ENCODE peak calls at places on chromosomes 13 and 19, in ten cellular contexts. M is upper lobe of right lung; X is SK-N-SH; A is NCI-H510A treated with DMSO at 0.1 percent for 48 hours; Q is colonic mucosa; I is fibroblast of lung; S is naive thymus-derived CD8-positive, alpha-beta T cell; T is kidney glomerular epithelial cell; U is tibial artery; F is dermis blood vessel endothelial cell. N is an unnamed sample.

GRCh38 chr13:67278230-67278629 is 48.1 kb upstream of the PCDH9 start:
- DNase-seq in M (no peak), X (no peak), A (no peak), Q (no peak), I (peak; percentile 78), S (no peak), T (peak; percentile 79), U (no peak), F (no peak), N (no peak)

GRCh38 chr13:51783432-51784094 is 20.4 kb downstream of the DHRS12 start:
- DNase-seq in M (no peak), X (no peak), A (no peak), Q (no peak), I (no peak), S (no peak), T (no peak), U (no peak), F (no peak), N (no peak)

GRCh38 chr13:110471833-110472162 is 89.7 kb downstream of the RAB20 start:
- DNase-seq in M (no peak), X (no peak), A (no peak), Q (peak; percentile 57), I (peak; percentile 31), S (no peak), T (peak; percentile 90), U (peak; percentile 53), F (peak; percentile 63), N (no peak)

GRCh38 chr19:40026597-40026970 is 29.4 kb downstream of the ZNF780B start:
- DNase-seq in M (no peak), X (no peak), A (no peak), Q (no peak), I (no peak), S (no peak), T (no peak), U (no peak), F (no peak), N (no peak)

GRCh38 chr19:35959040-35959967 is 23.1 kb downstream of the LRFN3 start:
- DNase-seq in M (peak; percentile 88), X (peak; percentile 63), A (no peak), Q (no peak), I (no peak), S (peak; percentile 79), T (no peak), U (no peak), F (peak; percentile 23), N (no peak)

GRCh38 chr19:47377801-47378200 is 28.7 kb downstream of the DHX34 start:
- DNase-seq in M (no peak), X (no peak), A (no peak), Q (no peak), I (no peak), S (no peak), T (no peak), U (no peak), F (no peak), N (no peak)

GRCh38 chr19:38388310-38389100 is at the start of gene SPRED3:
- DNase-seq in M (no peak), X (peak; percentile 90), A (peak; percentile 45), Q (no peak), I (peak; percentile 70), S (no peak), T (peak; percentile 62), U (no peak), F (peak; percentile 70), N (no peak)

GRCh38 chr19:36009220-36009619 is 607 bp upstream of the SYNE4 start:
- DNase-seq in M (peak; percentile 87), X (peak; percentile 90), A (peak; percentile 46), Q (peak; percentile 72), I (peak; percentile 48), S (peak; percentile 47), T (no peak), U (peak; percentile 71), F (peak; percentile 76), N (peak; percentile 85)

GRCh38 chr13:29362849-29363604 is 232.5 kb downstream of the SLC7A1 start:
- DNase-seq in M (no peak), X (peak; percentile 79), A (peak; percentile 65), Q (peak; percentile 36), I (peak; percentile 31), S (no peak), T (peak; percentile 51), U (no peak), F (peak; percentile 68), N (no peak)

GRCh38 chr19:4678881-4679379 is 8.8 kb upstream of the MYDGF start:
- DNase-seq in M (no peak), X (peak; percentile 81), A (no peak), Q (peak; percentile 31), I (peak; percentile 33), S (no peak), T (no peak), U (no peak), F (no peak), N (peak; percentile 80)

GRCh38 chr13:40026741-40027140 is 371.3 kb downstream of the COG6 start:
- DNase-seq in M (no peak), X (no peak), A (no peak), Q (no peak), I (no peak), S (no peak), T (no peak), U (no peak), F (no peak), N (no peak)

GRCh38 chr19:45501730-45502014 is 3.4 kb downstream of the PPM1N start:
- DNase-seq in M (no peak), X (peak; percentile 35), A (no peak), Q (no peak), I (no peak), S (no peak), T (no peak), U (no peak), F (no peak), N (no peak)

GRCh38 chr13:93304868-93305613 is 78.4 kb downstream of the GPC6 start:
- DNase-seq in M (no peak), X (peak; percentile 16), A (peak; percentile 27), Q (no peak), I (no peak), S (no peak), T (no peak), U (no peak), F (no peak), N (no peak)

GRCh38 chr19:18773682-18774081 is 17.4 kb downstream of the COMP start:
- DNase-seq in M (no peak), X (no peak), A (no peak), Q (no peak), I (no peak), S (no peak), T (no peak), U (no peak), F (no peak), N (no peak)

GRCh38 chr13:23995283-23996073 is 98.2 kb upstream of the C1QTNF9B start:
- DNase-seq in M (no peak), X (no peak), A (no peak), Q (no peak), I (no peak), S (no peak), T (no peak), U (no peak), F (peak; percentile 36), N (no peak)

GRCh38 chr19:42628411-42629135 is 33.8 kb upstream of the CEACAM8 start:
- DNase-seq in M (no peak), X (no peak), A (no peak), Q (no peak), I (no peak), S (no peak), T (no peak), U (no peak), F (no peak), N (no peak)

GRCh38 chr19:46901701-46902401 is 41.1 kb downstream of the ARHGAP35 start:
- DNase-seq in M (no peak), X (no peak), A (no peak), Q (no peak), I (no peak), S (no peak), T (peak; percentile 77), U (no peak), F (no peak), N (no peak)

GRCh38 chr19:17454579-17454978 is 6.1 kb upstream of the TMEM221 start:
- DNase-seq in M (no peak), X (peak; percentile 52), A (no peak), Q (no peak), I (no peak), S (no peak), T (no peak), U (no peak), F (no peak), N (no peak)

GRCh38 chr13:83515267-83515666 is 367.0 kb downstream of the SLITRK1 start:
- DNase-seq in M (no peak), X (no peak), A (no peak), Q (no peak), I (peak; percentile 69), S (no peak), T (peak; percentile 6), U (no peak), F (no peak), N (no peak)

GRCh38 chr19:51903192-51903591 is 1.6 kb downstream of the ZNF649 start:
- DNase-seq in M (no peak), X (no peak), A (no peak), Q (no peak), I (no peak), S (no peak), T (no peak), U (no peak), F (no peak), N (no peak)

GRCh38 chr19:47093254-47093653 is 20.3 kb downstream of the ZC3H4 start:
- DNase-seq in M (no peak), X (no peak), A (no peak), Q (no peak), I (no peak), S (no peak), T (peak; percentile 30), U (no peak), F (no peak), N (no peak)

GRCh38 chr19:16051254-16052025 is 24.9 kb upstream of the TPM4 start:
- DNase-seq in M (no peak), X (no peak), A (no peak), Q (no peak), I (peak; percentile 31), S (no peak), T (no peak), U (no peak), F (peak; percentile 67), N (no peak)

GRCh38 chr19:18520848-18521691 is 800 bp downstream of the ELL start:
- DNase-seq in M (peak; percentile 77), X (no peak), A (no peak), Q (peak; percentile 61), I (no peak), S (no peak), T (no peak), U (peak; percentile 59), F (peak; percentile 33), N (peak; percentile 77)

GRCh38 chr13:111541752-111542529 is 221.5 kb downstream of the TEX29 start:
- DNase-seq in M (no peak), X (no peak), A (no peak), Q (no peak), I (no peak), S (no peak), T (no peak), U (no peak), F (no peak), N (peak; percentile 37)

GRCh38 chr19:15871570-15871969 is 26.3 kb downstream of the CYP4F2 start:
- DNase-seq in M (no peak), X (no peak), A (no peak), Q (no peak), I (no peak), S (no peak), T (no peak), U (no peak), F (no peak), N (no peak)

GRCh38 chr19:18967358-18968146 is 26.5 kb upstream of the HOMER3 start:
- DNase-seq in M (peak; percentile 71), X (no peak), A (peak; percentile 36), Q (peak; percentile 41), I (peak; percentile 13), S (no peak), T (peak; percentile 87), U (peak; percentile 68), F (peak; percentile 92), N (peak; percentile 74)

GRCh38 chr19:57552432-57552831 is 7.2 kb downstream of the ZNF550 start:
- DNase-seq in M (no peak), X (no peak), A (no peak), Q (no peak), I (no peak), S (no peak), T (no peak), U (no peak), F (no peak), N (no peak)

N was measured in sciatic nerve.